ENCODE peak calls at places on chromosomes 4 and X, in six cellular contexts. One of them, this sample, is unnamed.
A peak's percentile ranks its signal among the peaks of the same experiment; 100 is the strongest.

GRCh38 chr4:648579-649292 is 23.4 kb downstream of the PDE6B start:
- DNase-seq in suprapubic skin: no peak
- DNase-seq in K562: no peak
- DNase-seq in sigmoid colon: no peak
- DNase-seq in ovary: no peak
- DNase-seq in tibial nerve: no peak
- DNase-seq in this sample: no peak

GRCh38 chr4:22482250-22483127 is 33.4 kb downstream of the ADGRA3 start:
- DNase-seq in suprapubic skin: no peak
- DNase-seq in K562: no peak
- DNase-seq in sigmoid colon: no peak
- DNase-seq in ovary: no peak
- DNase-seq in tibial nerve: no peak
- DNase-seq in this sample: no peak

GRCh38 chr4:140237616-140238352 is 83.8 kb upstream of the MAML3 start:
- DNase-seq in suprapubic skin: peak; percentile 85
- DNase-seq in K562: no peak
- DNase-seq in sigmoid colon: peak; percentile 92
- DNase-seq in ovary: peak; percentile 70
- DNase-seq in tibial nerve: peak; percentile 64
- DNase-seq in this sample: no peak

GRCh38 chr4:41939016-41939623 is 3.9 kb downstream of the TMEM33 start:
- DNase-seq in suprapubic skin: no peak
- DNase-seq in K562: no peak
- DNase-seq in sigmoid colon: no peak
- DNase-seq in ovary: no peak
- DNase-seq in tibial nerve: no peak
- DNase-seq in this sample: no peak

GRCh38 chr4:82450966-82451755 is 20.8 kb downstream of the ENOPH1 start:
- DNase-seq in suprapubic skin: no peak
- DNase-seq in K562: no peak
- DNase-seq in sigmoid colon: no peak
- DNase-seq in ovary: no peak
- DNase-seq in tibial nerve: no peak
- DNase-seq in this sample: no peak

GRCh38 chr4:183969596-183969995 is 64.5 kb downstream of the STOX2 start:
- DNase-seq in suprapubic skin: no peak
- DNase-seq in K562: no peak
- DNase-seq in sigmoid colon: no peak
- DNase-seq in ovary: no peak
- DNase-seq in tibial nerve: no peak
- DNase-seq in this sample: no peak

GRCh38 chrX:55135171-55135570 is 46.4 kb downstream of the PAGE2 start:
- DNase-seq in suprapubic skin: no peak
- DNase-seq in K562: peak; percentile 15
- DNase-seq in sigmoid colon: no peak
- DNase-seq in ovary: peak; percentile 35
- DNase-seq in tibial nerve: peak; percentile 11
- DNase-seq in this sample: no peak

GRCh38 chr4:90226734-90227133 is 99.5 kb downstream of the CCSER1 start:
- DNase-seq in suprapubic skin: no peak
- DNase-seq in K562: no peak
- DNase-seq in sigmoid colon: no peak
- DNase-seq in ovary: no peak
- DNase-seq in tibial nerve: no peak
- DNase-seq in this sample: no peak

GRCh38 chr4:37780444-37781133 is 45.9 kb upstream of the PGM2 start:
- DNase-seq in suprapubic skin: no peak
- DNase-seq in K562: no peak
- DNase-seq in sigmoid colon: no peak
- DNase-seq in ovary: no peak
- DNase-seq in tibial nerve: no peak
- DNase-seq in this sample: no peak

GRCh38 chr4:141905751-141906150 is 269.4 kb downstream of the IL15 start:
- DNase-seq in suprapubic skin: no peak
- DNase-seq in K562: no peak
- DNase-seq in sigmoid colon: no peak
- DNase-seq in ovary: no peak
- DNase-seq in tibial nerve: no peak
- DNase-seq in this sample: no peak

GRCh38 chrX:150508018-150508417 is 60.4 kb upstream of the MTM1 start:
- DNase-seq in suprapubic skin: no peak
- DNase-seq in K562: no peak
- DNase-seq in sigmoid colon: no peak
- DNase-seq in ovary: no peak
- DNase-seq in tibial nerve: no peak
- DNase-seq in this sample: no peak

GRCh38 chrX:18210470-18210869 is 10.2 kb downstream of the BEND2 start:
- DNase-seq in suprapubic skin: no peak
- DNase-seq in K562: no peak
- DNase-seq in sigmoid colon: no peak
- DNase-seq in ovary: no peak
- DNase-seq in tibial nerve: no peak
- DNase-seq in this sample: no peak

GRCh38 chr4:141409556-141409955 is 188.9 kb downstream of the ZNF330 start:
- DNase-seq in suprapubic skin: no peak
- DNase-seq in K562: no peak
- DNase-seq in sigmoid colon: no peak
- DNase-seq in ovary: no peak
- DNase-seq in tibial nerve: no peak
- DNase-seq in this sample: no peak

GRCh38 chrX:46849933-46850332 is 13.1 kb downstream of the RP2 start:
- DNase-seq in suprapubic skin: no peak
- DNase-seq in K562: no peak
- DNase-seq in sigmoid colon: no peak
- DNase-seq in ovary: no peak
- DNase-seq in tibial nerve: no peak
- DNase-seq in this sample: no peak

GRCh38 chrX:75076429-75076828 is 79.7 kb downstream of the ABCB7 start:
- DNase-seq in suprapubic skin: no peak
- DNase-seq in K562: no peak
- DNase-seq in sigmoid colon: no peak
- DNase-seq in ovary: no peak
- DNase-seq in tibial nerve: no peak
- DNase-seq in this sample: no peak

GRCh38 chr4:141375855-141376254 is 155.2 kb downstream of the ZNF330 start:
- DNase-seq in suprapubic skin: no peak
- DNase-seq in K562: no peak
- DNase-seq in sigmoid colon: no peak
- DNase-seq in ovary: no peak
- DNase-seq in tibial nerve: no peak
- DNase-seq in this sample: no peak

GRCh38 chr4:147829401-147830101 is 97.7 kb downstream of the ARHGAP10 start:
- DNase-seq in suprapubic skin: no peak
- DNase-seq in K562: no peak
- DNase-seq in sigmoid colon: peak; percentile 94
- DNase-seq in ovary: no peak
- DNase-seq in tibial nerve: no peak
- DNase-seq in this sample: no peak

GRCh38 chr4:167176723-167177367 is 57.4 kb downstream of the SPOCK3 start:
- DNase-seq in suprapubic skin: no peak
- DNase-seq in K562: no peak
- DNase-seq in sigmoid colon: no peak
- DNase-seq in ovary: no peak
- DNase-seq in tibial nerve: no peak
- DNase-seq in this sample: no peak

GRCh38 chr4:110865611-110866254 is 242.9 kb upstream of the PITX2 start:
- DNase-seq in suprapubic skin: no peak
- DNase-seq in K562: no peak
- DNase-seq in sigmoid colon: no peak
- DNase-seq in ovary: no peak
- DNase-seq in tibial nerve: no peak
- DNase-seq in this sample: no peak

GRCh38 chrX:87299563-87300160 is 217.9 kb upstream of the KLHL4 start:
- DNase-seq in suprapubic skin: no peak
- DNase-seq in K562: peak; percentile 7
- DNase-seq in sigmoid colon: no peak
- DNase-seq in ovary: no peak
- DNase-seq in tibial nerve: no peak
- DNase-seq in this sample: no peak

GRCh38 chr4:113278324-113278934 is 229.0 kb downstream of the ANK2 start:
- DNase-seq in suprapubic skin: peak; percentile 80
- DNase-seq in K562: peak; percentile 54
- DNase-seq in sigmoid colon: peak; percentile 85
- DNase-seq in ovary: peak; percentile 69
- DNase-seq in tibial nerve: peak; percentile 38
- DNase-seq in this sample: no peak

GRCh38 chrX:73851014-73852009 is 288.3 kb downstream of the CHIC1 start:
- DNase-seq in suprapubic skin: peak; percentile 94
- DNase-seq in K562: peak; percentile 34
- DNase-seq in sigmoid colon: peak; percentile 96
- DNase-seq in ovary: peak; percentile 86
- DNase-seq in tibial nerve: no peak
- DNase-seq in this sample: no peak

GRCh38 chr4:24836843-24837242 is 41.5 kb downstream of the SOD3 start:
- DNase-seq in suprapubic skin: no peak
- DNase-seq in K562: no peak
- DNase-seq in sigmoid colon: no peak
- DNase-seq in ovary: no peak
- DNase-seq in tibial nerve: no peak
- DNase-seq in this sample: no peak

GRCh38 chr4:48635310-48635709 is 144.8 kb downstream of the FRYL start:
- DNase-seq in suprapubic skin: no peak
- DNase-seq in K562: no peak
- DNase-seq in sigmoid colon: no peak
- DNase-seq in ovary: no peak
- DNase-seq in tibial nerve: no peak
- DNase-seq in this sample: no peak

GRCh38 chr4:173168396-173169177 is at the start of gene GALNT7:
- DNase-seq in suprapubic skin: peak; percentile 78
- DNase-seq in K562: peak; percentile 86
- DNase-seq in sigmoid colon: peak; percentile 87
- DNase-seq in ovary: peak; percentile 76
- DNase-seq in tibial nerve: peak; percentile 34
- DNase-seq in this sample: peak; percentile 93

GRCh38 chrX:103329991-103330390 is at the start of gene TCEAL7:
- DNase-seq in suprapubic skin: no peak
- DNase-seq in K562: no peak
- DNase-seq in sigmoid colon: peak; percentile 79
- DNase-seq in ovary: peak; percentile 65
- DNase-seq in tibial nerve: no peak
- DNase-seq in this sample: no peak

GRCh38 chr4:144461906-144462305 is 184.1 kb upstream of the HHIP start:
- DNase-seq in suprapubic skin: no peak
- DNase-seq in K562: no peak
- DNase-seq in sigmoid colon: no peak
- DNase-seq in ovary: no peak
- DNase-seq in tibial nerve: no peak
- DNase-seq in this sample: no peak

GRCh38 chr4:93469560-93469959 is 359.0 kb upstream of the ATOH1 start:
- DNase-seq in suprapubic skin: no peak
- DNase-seq in K562: no peak
- DNase-seq in sigmoid colon: no peak
- DNase-seq in ovary: no peak
- DNase-seq in tibial nerve: no peak
- DNase-seq in this sample: no peak

GRCh38 chr4:93466440-93466839 is 362.1 kb upstream of the ATOH1 start:
- DNase-seq in suprapubic skin: no peak
- DNase-seq in K562: no peak
- DNase-seq in sigmoid colon: no peak
- DNase-seq in ovary: no peak
- DNase-seq in tibial nerve: no peak
- DNase-seq in this sample: no peak

GRCh38 chr4:93467484-93468155 is 360.9 kb upstream of the ATOH1 start:
- DNase-seq in suprapubic skin: no peak
- DNase-seq in K562: no peak
- DNase-seq in sigmoid colon: no peak
- DNase-seq in ovary: no peak
- DNase-seq in tibial nerve: no peak
- DNase-seq in this sample: no peak
- TF ChIP-seq EP300 in suprapubic skin: no peak
- TF ChIP-seq EP300 in K562: no peak
- TF ChIP-seq EP300 in sigmoid colon: no peak
- TF ChIP-seq EP300 in ovary: no peak
- TF ChIP-seq EP300 in tibial nerve: no peak
- TF ChIP-seq EP300 in this sample: no peak

DNA sequence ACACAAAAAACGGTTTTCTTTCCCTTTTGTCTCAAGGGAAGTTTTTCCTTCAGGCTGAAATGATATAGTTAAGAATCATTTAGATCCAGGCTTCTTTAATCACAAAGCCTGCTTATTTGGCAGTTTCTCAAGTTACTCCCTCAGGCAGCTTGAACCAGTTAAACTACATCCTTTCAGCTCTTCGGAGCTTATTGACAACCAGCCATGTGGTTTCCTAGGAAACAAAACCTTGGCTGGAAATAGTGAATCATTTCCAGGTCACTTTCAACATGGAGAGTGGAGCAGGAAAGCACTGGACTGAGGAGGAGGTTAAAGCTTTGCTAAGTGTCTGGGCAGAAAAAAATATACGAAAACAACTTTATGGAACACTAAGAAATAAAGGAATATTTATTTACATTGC is 23.0 kb upstream of the AASDH start:
- DNase-seq in suprapubic skin: no peak
- DNase-seq in K562: no peak
- DNase-seq in sigmoid colon: no peak
- DNase-seq in ovary: peak; percentile 31
- DNase-seq in tibial nerve: no peak
- DNase-seq in this sample: no peak
- TF ChIP-seq EP300 in suprapubic skin: no peak
- TF ChIP-seq EP300 in K562: no peak
- TF ChIP-seq EP300 in sigmoid colon: no peak
- TF ChIP-seq EP300 in ovary: no peak
- TF ChIP-seq EP300 in tibial nerve: peak; percentile 62
- TF ChIP-seq EP300 in this sample: no peak

GRCh38 chr4:59243038-59243437 is 1957.1 kb upstream of the ADGRL3 start:
- DNase-seq in suprapubic skin: no peak
- DNase-seq in K562: no peak
- DNase-seq in sigmoid colon: no peak
- DNase-seq in ovary: no peak
- DNase-seq in tibial nerve: no peak
- DNase-seq in this sample: no peak

GRCh38 chr4:59238212-59238611 is 1961.9 kb upstream of the ADGRL3 start:
- DNase-seq in suprapubic skin: no peak
- DNase-seq in K562: no peak
- DNase-seq in sigmoid colon: no peak
- DNase-seq in ovary: no peak
- DNase-seq in tibial nerve: no peak
- DNase-seq in this sample: no peak

DNA sequence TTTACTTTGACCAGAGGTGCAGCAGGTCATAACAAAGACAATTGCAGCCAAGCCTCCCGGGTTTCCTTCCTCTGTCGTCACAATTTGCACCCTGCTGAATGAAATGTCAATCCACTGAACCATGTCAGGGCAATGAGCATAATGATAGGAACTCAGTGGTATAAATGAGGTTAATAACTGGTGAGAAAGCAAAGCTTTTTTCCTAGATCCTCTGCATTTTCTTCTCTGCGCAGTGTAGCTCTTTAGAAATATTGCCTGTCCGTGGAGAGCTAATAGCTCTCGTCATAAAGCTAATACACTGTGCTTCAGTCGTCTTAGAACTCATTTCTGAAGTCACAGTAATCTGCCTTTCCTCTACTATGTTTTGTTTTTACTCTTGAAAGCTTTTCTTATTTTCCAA is 1960.1 kb upstream of the ADGRL3 start:
- DNase-seq in suprapubic skin: no peak
- DNase-seq in K562: no peak
- DNase-seq in sigmoid colon: no peak
- DNase-seq in ovary: no peak
- DNase-seq in tibial nerve: no peak
- DNase-seq in this sample: no peak
- TF ChIP-seq EP300 in suprapubic skin: no peak
- TF ChIP-seq EP300 in K562: no peak
- TF ChIP-seq EP300 in sigmoid colon: no peak
- TF ChIP-seq EP300 in ovary: no peak
- TF ChIP-seq EP300 in tibial nerve: no peak
- TF ChIP-seq EP300 in this sample: no peak

GRCh38 chr4:13399257-13399656 is 84.9 kb downstream of the RAB28 start:
- DNase-seq in suprapubic skin: no peak
- DNase-seq in K562: no peak
- DNase-seq in sigmoid colon: no peak
- DNase-seq in ovary: no peak
- DNase-seq in tibial nerve: no peak
- DNase-seq in this sample: no peak
- TF ChIP-seq EP300 in suprapubic skin: no peak
- TF ChIP-seq EP300 in K562: peak; percentile 6
- TF ChIP-seq EP300 in sigmoid colon: no peak
- TF ChIP-seq EP300 in ovary: no peak
- TF ChIP-seq EP300 in tibial nerve: no peak
- TF ChIP-seq EP300 in this sample: no peak

This sample was measured in esophagus muscularis mucosa.